ENCODE peak calls at places on chromosome 20, in seven cellular contexts. C is sigmoid colon, M is pancreas, Y is cardiac muscle cell, Z is brain microvascular endothelial cell, G is HCT116, K is IMR-90. T is an unnamed sample.

GRCh38 chr20:20317195-20318113 is 50.5 kb upstream of the INSM1 start:
- DNase-seq in Y (no peak), G (no peak), Z (no peak), K (no peak), C (no peak), M (no peak), T (no peak)

GRCh38 chr20:4244700-4245485 is 229.5 kb upstream of the RNF24 start:
- DNase-seq in C (no peak), K (no peak), G (no peak), M (peak; percentile 52), Y (peak; percentile 60), Z (no peak), T (no peak)

GRCh38 chr20:7094438-7094997 is 327.0 kb downstream of the BMP2 start:
- DNase-seq in K (peak; percentile 0), Z (peak; percentile 5), M (peak; percentile 28), C (no peak), G (peak; percentile 4), Y (peak; percentile 16), T (peak; percentile 65)

GRCh38 chr20:60584221-60584620 is 626.0 kb downstream of the CDH26 start:
- DNase-seq in C (no peak), G (no peak), K (no peak), M (no peak), Z (no peak), Y (no peak), T (peak; percentile 41)

GRCh38 chr20:20463933-20464374 is 96.0 kb downstream of the INSM1 start:
- DNase-seq in G (no peak), Z (no peak), K (no peak), M (no peak), Y (peak; percentile 59), C (no peak), T (no peak)

GRCh38 chr20:48657426-48658197 is 170.2 kb downstream of the PREX1 start:
- DNase-seq in G (peak; percentile 52), Y (peak; percentile 85), Z (peak; percentile 69), M (peak; percentile 78), K (peak; percentile 69), C (peak; percentile 83), T (peak; percentile 55)

GRCh38 chr20:9344080-9344920 is 170.1 kb upstream of the LAMP5 start:
- DNase-seq in C (peak; percentile 70), G (no peak), K (peak; percentile 85), Y (peak; percentile 70), M (no peak), Z (peak; percentile 35), T (no peak)

GRCh38 chr20:61387204-61387958 is 135.3 kb downstream of the CDH4 start:
- DNase-seq in M (peak; percentile 22), Y (peak; percentile 17), G (no peak), Z (peak; percentile 1), C (no peak), K (peak; percentile 41), T (peak; percentile 68)

GRCh38 chr20:57294558-57294957 is 28.1 kb upstream of the BMP7 start:
- DNase-seq in Y (no peak), G (no peak), Z (no peak), C (no peak), M (no peak), K (no peak), T (no peak)

GRCh38 chr20:50298554-50299324 is 108.1 kb downstream of the CEBPB start:
- DNase-seq in G (no peak), M (no peak), Z (no peak), Y (no peak), C (no peak), K (no peak), T (peak; percentile 90)

GRCh38 chr20:63664861-63665594 is 6.9 kb downstream of the RTEL1 start:
- DNase-seq in Y (peak; percentile 50), M (no peak), G (no peak), C (no peak), K (no peak), Z (no peak), T (no peak)

GRCh38 chr20:11826334-11826733 is 91.4 kb upstream of the BTBD3 start:
- DNase-seq in Y (no peak), M (no peak), C (no peak), K (no peak), Z (no peak), G (no peak), T (no peak)

GRCh38 chr20:17518339-17519052 is 12.7 kb downstream of the BFSP1 start:
- DNase-seq in Z (no peak), M (no peak), K (no peak), Y (no peak), C (peak; percentile 43), G (no peak), T (no peak)

GRCh38 chr20:50385733-50386640 is 124.2 kb upstream of the PTPN1 start:
- DNase-seq in Y (no peak), C (no peak), G (no peak), K (peak; percentile 27), Z (no peak), M (no peak), T (no peak)

GRCh38 chr20:23636182-23636907 is 1.4 kb downstream of the CST3 start:
- DNase-seq in K (no peak), G (no peak), Z (no peak), C (no peak), M (no peak), Y (no peak), T (no peak)

GRCh38 chr20:45842169-45842812 is 8.7 kb downstream of the SNX21 start:
- DNase-seq in Z (no peak), G (no peak), M (no peak), Y (peak; percentile 63), C (peak; percentile 90), K (peak; percentile 59), T (no peak)

GRCh38 chr20:18057106-18057993 is at the start of gene OVOL2:
- DNase-seq in M (peak; percentile 91), Y (no peak), G (peak; percentile 60), Z (no peak), C (no peak), K (no peak), T (peak; percentile 86)

GRCh38 chr20:21505810-21506530 is 7.9 kb downstream of the NKX2-2 start:
- DNase-seq in K (peak; percentile 20), G (peak; percentile 44), Z (no peak), M (peak; percentile 45), Y (peak; percentile 56), C (no peak), T (no peak)

GRCh38 chr20:35432430-35432735 is 5.6 kb downstream of the GDF5 start:
- DNase-seq in C (no peak), M (no peak), G (no peak), Z (no peak), Y (no peak), K (no peak), T (no peak)
- TF ChIP-seq CTCF in C (no peak), M (no peak), G (no peak), Z (peak; percentile 18), Y (no peak), K (no peak), T (no peak)

GRCh38 chr20:62572980-62573379 is 69.3 kb upstream of the SLCO4A1 start:
- DNase-seq in C (no peak), G (no peak), K (no peak), Z (no peak), M (no peak), Y (no peak), T (no peak)
- H3K27me3 ChIP-seq in C (peaks cover 3% of the 10 kb centered on the region), G (peaks cover 8% of the 10 kb centered on the region), K (peaks cover 44% of the 10 kb centered on the region), Z (peaks cover 3% of the 10 kb centered on the region), M (no peaks in the 10 kb centered on the region), Y (no peaks in the 10 kb centered on the region), T (peaks cover 3% of the 10 kb centered on the region)

GRCh38 chr20:37903317-37904007 is 535 bp downstream of the VSTM2L start:
- DNase-seq in Z (no peak), Y (no peak), K (no peak), M (no peak), G (no peak), C (no peak), T (no peak)
- TF ChIP-seq CTCF in Z (peak; percentile 17), Y (peak; percentile 26), K (peak; percentile 11), M (no peak), G (no peak), C (peak; percentile 9), T (peak; percentile 37)

DNA sequence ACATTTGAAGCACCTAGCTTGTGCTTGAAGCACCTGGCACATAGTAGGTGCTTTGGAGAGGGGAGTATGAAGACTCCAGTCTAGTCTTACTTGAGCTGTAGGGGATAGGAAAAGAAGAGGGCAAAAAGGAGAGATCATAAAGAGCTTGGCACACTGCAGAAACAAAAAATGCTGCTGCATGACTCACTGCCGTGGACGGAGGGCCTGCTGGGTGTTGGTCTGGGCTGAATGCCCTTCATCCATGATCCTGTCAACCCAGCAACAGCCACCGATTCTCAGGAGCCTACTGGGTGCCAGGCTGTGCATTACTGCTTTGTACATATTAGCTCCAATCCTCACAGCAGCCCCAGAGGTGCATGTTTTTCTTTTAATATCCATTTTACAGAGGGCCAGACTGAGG is 6.0 kb downstream of the PDYN start:
- DNase-seq in K (no peak), C (no peak), Z (no peak), M (no peak), G (no peak), Y (peak; percentile 31), T (no peak)
- H3K27me3 ChIP-seq in K (peaks cover 30% of the 10 kb centered on the region), C (no peaks in the 10 kb centered on the region), Z (peaks cover 2% of the 10 kb centered on the region), M (no peaks in the 10 kb centered on the region), G (peaks cover 98% of the 10 kb centered on the region), Y (peaks cover 98% of the 10 kb centered on the region), T (peaks cover 6% of the 10 kb centered on the region)

GRCh38 chr20:52003976-52004375 is 187.6 kb downstream of the ZFP64 start:
- DNase-seq in G (no peak), Y (no peak), M (no peak), K (no peak), C (no peak), Z (no peak), T (no peak)

GRCh38 chr20:52003415-52003814 is 188.2 kb downstream of the ZFP64 start:
- DNase-seq in Z (no peak), Y (no peak), G (no peak), C (no peak), K (no peak), M (no peak), T (no peak)

GRCh38 chr20:52004720-52005119 is 186.9 kb downstream of the ZFP64 start:
- DNase-seq in M (no peak), Y (peak; percentile 88), Z (no peak), K (peak; percentile 72), G (no peak), C (no peak), T (no peak)

DNA sequence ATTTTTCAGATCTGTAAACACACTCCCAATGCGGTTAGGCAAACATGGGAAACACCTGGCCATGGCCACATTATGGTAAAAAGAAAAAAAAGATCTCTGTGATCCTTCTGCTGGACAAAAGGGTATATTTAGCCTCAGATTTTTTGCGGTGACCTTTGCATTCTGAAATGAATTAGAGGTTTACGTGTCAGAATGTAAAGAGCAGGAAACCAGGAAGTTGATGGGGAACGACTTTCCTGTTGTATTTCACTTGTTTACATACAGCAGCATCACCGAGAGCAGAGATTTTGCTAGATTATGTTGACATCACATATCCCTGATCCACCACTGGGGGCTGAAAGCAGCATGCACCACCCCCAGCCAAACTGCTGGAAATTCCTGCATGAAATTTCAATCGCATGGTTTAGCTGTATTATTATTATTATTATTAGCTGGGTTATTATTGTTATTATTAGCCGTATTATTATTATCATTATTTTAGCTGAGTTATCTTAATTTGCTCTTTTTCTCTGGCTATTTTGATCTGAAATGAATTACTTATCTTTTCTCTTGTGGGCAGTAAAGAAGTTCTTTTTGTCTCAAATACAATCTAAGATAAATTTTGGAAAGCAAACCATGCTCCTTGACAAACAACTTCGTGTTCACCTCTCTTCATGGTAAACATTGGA is 189.4 kb downstream of the ZFP64 start:
- DNase-seq in M (no peak), Y (peak; percentile 27), Z (peak; percentile 16), K (peak; percentile 30), C (no peak), G (peak; percentile 3), T (no peak)
- TF ChIP-seq CTCF in M (no peak), Y (no peak), Z (peak; percentile 67), K (peak; percentile 21), C (no peak), G (no peak), T (no peak)

T was measured in bronchial epithelial cell.